ENCODE peak calls at places on chromosomes 4 and X, in nine cellular contexts. V is tibial artery, I is thoracic aorta, P is Caco-2, G is H9, Q is fibroblast of lung, L is ascending aorta, Y is pancreas, H is Peyer's patch. C is an unnamed sample.

GRCh38 chrX:47361538-47362511 is 8.6 kb upstream of the ZNF157 start:
- DNase-seq in L (peak; percentile 74), V (peak; percentile 89), G (peak; percentile 96), Y (peak; percentile 33), Q (peak; percentile 94), P (peak; percentile 71), I (peak; percentile 63), H (peak; percentile 49), C (no peak)

GRCh38 chr4:82515705-82516104 is 46.1 kb downstream of the TMEM150C start:
- DNase-seq in H (no peak), I (no peak), L (no peak), Q (peak; percentile 45), Y (no peak), V (no peak), P (no peak), G (no peak), C (no peak)

GRCh38 chr4:27327421-27328181 is 467.0 kb downstream of the STIM2 start:
- DNase-seq in H (no peak), G (no peak), I (no peak), Y (no peak), V (no peak), L (no peak), P (no peak), Q (no peak), C (no peak)

GRCh38 chr4:124083706-124084105 is 628.8 kb downstream of the ANKRD50 start:
- DNase-seq in V (no peak), I (no peak), L (no peak), P (no peak), H (no peak), G (no peak), Q (no peak), Y (no peak), C (no peak)

GRCh38 chr4:2907226-2907625 is 56.0 kb downstream of the NOP14 start:
- DNase-seq in Y (no peak), P (no peak), H (no peak), V (no peak), G (no peak), Q (no peak), I (no peak), L (no peak), C (no peak)

GRCh38 chrX:103240155-103240554 is 14.8 kb downstream of the TCEAL8 start:
- DNase-seq in Q (no peak), P (no peak), I (no peak), H (no peak), L (no peak), G (no peak), Y (no peak), V (no peak), C (no peak)

GRCh38 chr4:26238782-26239647 is 81.8 kb upstream of the RBPJ start:
- DNase-seq in G (no peak), P (no peak), Q (peak; percentile 67), L (no peak), I (no peak), H (no peak), V (no peak), Y (no peak), C (no peak)

GRCh38 chr4:48139688-48140087 is 5.6 kb upstream of the TXK start:
- DNase-seq in V (no peak), H (no peak), Q (peak; percentile 11), P (no peak), G (no peak), L (no peak), Y (no peak), I (no peak), C (peak; percentile 35)

GRCh38 chr4:16026155-16026761 is 57.6 kb downstream of the PROM1 start:
- DNase-seq in I (no peak), P (no peak), V (no peak), Y (no peak), L (no peak), G (no peak), Q (peak; percentile 74), H (no peak), C (no peak)

GRCh38 chr4:113289736-113290135 is 240.3 kb downstream of the ANK2 start:
- DNase-seq in G (no peak), H (no peak), L (no peak), I (no peak), V (no peak), Y (no peak), Q (peak; percentile 24), P (no peak), C (no peak)

GRCh38 chr4:47475411-47475810 is 9.7 kb upstream of the ATP10D start:
- DNase-seq in Q (no peak), G (no peak), L (no peak), V (no peak), Y (no peak), P (no peak), I (no peak), H (no peak), C (no peak)

GRCh38 chr4:44493924-44494323 is 45.3 kb upstream of the KCTD8 start:
- DNase-seq in Q (no peak), P (no peak), V (no peak), H (no peak), Y (no peak), I (no peak), L (no peak), G (peak; percentile 50), C (no peak)

GRCh38 chrX:151735219-151735618 is 673 bp downstream of the CNGA2 start:
- DNase-seq in L (no peak), G (no peak), V (no peak), I (no peak), P (no peak), Y (no peak), Q (no peak), H (no peak), C (no peak)

GRCh38 chr4:24369630-24370029 is 214.7 kb downstream of the DHX15 start:
- DNase-seq in V (no peak), I (no peak), Y (no peak), P (no peak), L (no peak), H (no peak), G (no peak), Q (no peak), C (no peak)

GRCh38 chr4:16199132-16199531 is 27.1 kb downstream of the TAPT1 start:
- DNase-seq in V (no peak), G (no peak), L (no peak), I (no peak), Y (no peak), Q (peak; percentile 56), P (no peak), H (no peak), C (no peak)

GRCh38 chr4:37648084-37648817 is 37.9 kb downstream of the RELL1 start:
- DNase-seq in Q (peak; percentile 96), I (no peak), H (peak; percentile 74), V (no peak), P (peak; percentile 95), Y (peak; percentile 65), L (no peak), G (peak; percentile 60), C (no peak)

GRCh38 chr4:155616112-155616511 is 50.5 kb upstream of the GUCY1A1 start:
- DNase-seq in L (no peak), I (no peak), H (no peak), Q (no peak), P (no peak), G (no peak), V (no peak), Y (no peak), C (no peak)
- TF ChIP-seq CTCF in L (no peak), I (no peak), H (no peak), Q (no peak), P (no peak), G (no peak), V (no peak), Y (no peak), C (no peak)

GRCh38 chrX:10133980-10134676 is 22.6 kb upstream of the CLCN4 start:
- DNase-seq in V (no peak), G (no peak), I (no peak), Y (no peak), H (no peak), Q (no peak), L (no peak), P (peak; percentile 67), C (no peak)

GRCh38 chrX:10129229-10129628 is 27.5 kb upstream of the CLCN4 start:
- DNase-seq in L (no peak), V (no peak), Q (no peak), P (no peak), I (no peak), G (no peak), H (no peak), Y (no peak), C (no peak)

GRCh38 chrX:10128386-10128785 is 28.4 kb upstream of the CLCN4 start:
- DNase-seq in I (no peak), L (no peak), Y (no peak), G (no peak), H (no peak), P (no peak), V (no peak), Q (no peak), C (no peak)

GRCh38 chrX:10126834-10127233 is 29.9 kb upstream of the CLCN4 start:
- DNase-seq in L (no peak), Q (no peak), V (no peak), G (no peak), H (no peak), P (no peak), Y (no peak), I (no peak), C (no peak)

GRCh38 chrX:10130354-10130753 is 26.4 kb upstream of the CLCN4 start:
- DNase-seq in I (no peak), Y (no peak), P (no peak), Q (no peak), G (no peak), H (no peak), V (no peak), L (no peak), C (no peak)
- H3K9me3 ChIP-seq in I (no peaks in the 10 kb centered on the region), Y (no peaks in the 10 kb centered on the region), P (no peaks in the 10 kb centered on the region), Q (no peaks in the 10 kb centered on the region), G (no peaks in the 10 kb centered on the region), H (no peaks in the 10 kb centered on the region), V (no peaks in the 10 kb centered on the region), L (no peaks in the 10 kb centered on the region), C (no peaks in the 10 kb centered on the region)

DNA sequence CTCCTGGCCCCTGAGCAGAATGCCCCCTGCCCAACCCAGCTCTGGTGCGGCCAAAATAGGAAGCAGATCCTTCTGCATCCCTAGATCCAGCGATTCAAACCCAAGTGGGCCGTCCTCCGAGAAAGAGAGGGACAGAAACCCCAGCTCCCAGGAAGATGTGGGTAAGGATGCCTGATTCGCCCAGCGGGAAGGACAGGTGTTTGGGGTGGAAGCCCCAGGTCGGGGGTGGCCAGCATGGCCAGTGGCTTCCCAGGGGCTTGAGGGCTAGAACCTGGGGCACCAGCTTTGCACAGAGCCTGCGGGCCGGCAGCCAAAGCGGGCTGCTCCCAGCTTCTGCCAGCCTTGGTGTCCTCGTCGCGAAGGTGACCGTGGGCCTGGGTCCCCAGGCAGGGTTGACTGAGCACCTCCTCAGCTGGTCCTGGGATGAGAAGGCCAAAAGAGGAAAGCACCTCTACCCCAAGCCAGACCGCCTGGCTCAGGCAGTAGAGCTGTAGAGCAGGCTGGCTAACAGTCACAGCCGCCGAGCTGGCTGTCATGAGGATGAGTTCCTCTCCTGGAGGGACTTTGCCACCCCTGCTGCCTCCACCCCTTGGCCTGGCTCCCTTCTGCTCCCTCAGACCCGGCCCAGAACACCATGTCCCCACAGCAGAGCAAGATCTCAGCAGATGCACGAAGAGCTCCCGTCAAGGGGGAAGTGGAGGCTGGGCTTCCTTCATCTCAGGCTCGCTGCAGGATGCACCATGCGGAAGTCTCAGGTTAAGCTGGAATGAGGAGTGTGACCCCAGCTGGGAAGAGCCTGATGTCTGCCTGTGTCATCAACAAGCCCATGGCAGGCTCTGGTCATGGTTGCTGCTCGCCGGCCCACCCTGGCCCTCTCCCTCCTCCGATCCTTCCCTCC is 59.9 kb downstream of the CPZ start:
- DNase-seq in G (peak; percentile 26), Y (no peak), P (peak; percentile 21), H (peak; percentile 29), L (no peak), V (peak; percentile 53), Q (no peak), I (no peak), C (no peak)
- H3K27me3 ChIP-seq in G (no peaks in the 10 kb centered on the region), Y (no peaks in the 10 kb centered on the region), P (no peaks in the 10 kb centered on the region), H (no peaks in the 10 kb centered on the region), L (no peaks in the 10 kb centered on the region), V (peaks cover 49% of the 10 kb centered on the region), Q (no peaks in the 10 kb centered on the region), I (no peaks in the 10 kb centered on the region), C (no peaks in the 10 kb centered on the region)

GRCh38 chrX:110836982-110837381 is 41.4 kb upstream of the CHRDL1 start:
- DNase-seq in G (peak; percentile 79), P (no peak), H (no peak), I (no peak), Y (no peak), Q (no peak), L (no peak), V (no peak), C (no peak)
- TF ChIP-seq CTCF in G (peak; percentile 79), P (peak; percentile 20), H (no peak), I (no peak), Y (no peak), Q (peak; percentile 15), L (no peak), V (no peak), C (no peak)